ENCODE peak calls at places on chromosome 21, in seven cellular contexts. One of them, this sample, is unnamed.

GRCh38 chr21:39097981-39098380 is 85.3 kb downstream of the PSMG1 start:
- DNase-seq in ovary: no peak
- DNase-seq in heart left ventricle: no peak
- DNase-seq in GM12878: no peak
- DNase-seq in transverse colon: no peak
- DNase-seq in K562: no peak
- DNase-seq in prostate gland: no peak
- DNase-seq in this sample: no peak

GRCh38 chr21:38913120-38913975 is 107.6 kb downstream of the ETS2 start:
- DNase-seq in prostate gland: peak
- DNase-seq in transverse colon: peak
- DNase-seq in heart left ventricle: peak
- DNase-seq in GM12878: no peak
- DNase-seq in K562: peak
- DNase-seq in ovary: peak
- DNase-seq in this sample: peak

GRCh38 chr21:17925900-17926299 is 106.7 kb upstream of the C21orf91 start:
- DNase-seq in heart left ventricle: no peak
- DNase-seq in GM12878: no peak
- DNase-seq in K562: no peak
- DNase-seq in transverse colon: no peak
- DNase-seq in ovary: no peak
- DNase-seq in prostate gland: no peak
- DNase-seq in this sample: no peak

GRCh38 chr21:41458559-41458958 is 32.5 kb downstream of the MX1 start:
- DNase-seq in prostate gland: no peak
- DNase-seq in ovary: no peak
- DNase-seq in heart left ventricle: no peak
- DNase-seq in GM12878: no peak
- DNase-seq in transverse colon: no peak
- DNase-seq in K562: no peak
- DNase-seq in this sample: no peak

GRCh38 chr21:25330266-25330665 is 277.0 kb downstream of the MRPL39 start:
- DNase-seq in transverse colon: no peak
- DNase-seq in heart left ventricle: no peak
- DNase-seq in ovary: no peak
- DNase-seq in prostate gland: no peak
- DNase-seq in GM12878: no peak
- DNase-seq in K562: no peak
- DNase-seq in this sample: no peak

GRCh38 chr21:28791595-28792282 is 200.9 kb downstream of the LTN1 start:
- DNase-seq in prostate gland: no peak
- DNase-seq in transverse colon: no peak
- DNase-seq in GM12878: no peak
- DNase-seq in heart left ventricle: no peak
- DNase-seq in ovary: no peak
- DNase-seq in K562: no peak
- DNase-seq in this sample: no peak

GRCh38 chr21:16870116-16870515 is 642.7 kb upstream of the CXADR start:
- DNase-seq in K562: no peak
- DNase-seq in ovary: no peak
- DNase-seq in transverse colon: no peak
- DNase-seq in prostate gland: no peak
- DNase-seq in heart left ventricle: no peak
- DNase-seq in GM12878: no peak
- DNase-seq in this sample: no peak

GRCh38 chr21:41071410-41071809 is 96.5 kb upstream of the BACE2 start:
- DNase-seq in GM12878: no peak
- DNase-seq in heart left ventricle: no peak
- DNase-seq in K562: no peak
- DNase-seq in prostate gland: no peak
- DNase-seq in transverse colon: no peak
- DNase-seq in ovary: no peak
- DNase-seq in this sample: no peak

GRCh38 chr21:34933609-34934345 is 115.3 kb downstream of the RUNX1 start:
- DNase-seq in prostate gland: no peak
- DNase-seq in ovary: no peak
- DNase-seq in GM12878: no peak
- DNase-seq in heart left ventricle: no peak
- DNase-seq in K562: no peak
- DNase-seq in transverse colon: no peak
- DNase-seq in this sample: no peak

GRCh38 chr21:27146268-27146667 is 179.4 kb upstream of the ADAMTS5 start:
- DNase-seq in ovary: no peak
- DNase-seq in heart left ventricle: no peak
- DNase-seq in transverse colon: no peak
- DNase-seq in prostate gland: no peak
- DNase-seq in K562: no peak
- DNase-seq in GM12878: no peak
- DNase-seq in this sample: no peak

GRCh38 chr21:15224346-15225086 is 159.7 kb upstream of the NRIP1 start:
- DNase-seq in ovary: no peak
- DNase-seq in prostate gland: no peak
- DNase-seq in K562: no peak
- DNase-seq in GM12878: no peak
- DNase-seq in heart left ventricle: no peak
- DNase-seq in transverse colon: no peak
- DNase-seq in this sample: no peak

GRCh38 chr21:33496345-33496744 is 4.8 kb upstream of the DNAJC28 start:
- DNase-seq in prostate gland: no peak
- DNase-seq in K562: no peak
- DNase-seq in transverse colon: no peak
- DNase-seq in GM12878: no peak
- DNase-seq in heart left ventricle: no peak
- DNase-seq in ovary: no peak
- DNase-seq in this sample: no peak

GRCh38 chr21:41247561-41247968 is 69.0 kb upstream of the FAM3B start:
- DNase-seq in GM12878: no peak
- DNase-seq in heart left ventricle: no peak
- DNase-seq in prostate gland: peak
- DNase-seq in transverse colon: peak
- DNase-seq in ovary: no peak
- DNase-seq in K562: no peak
- DNase-seq in this sample: no peak

GRCh38 chr21:29335720-29336119 is 37.0 kb downstream of the BACH1 start:
- DNase-seq in prostate gland: no peak
- DNase-seq in heart left ventricle: no peak
- DNase-seq in transverse colon: no peak
- DNase-seq in ovary: no peak
- DNase-seq in GM12878: no peak
- DNase-seq in K562: no peak
- DNase-seq in this sample: no peak

GRCh38 chr21:14487490-14488432 is 58.4 kb downstream of the SAMSN1 start:
- DNase-seq in ovary: no peak
- DNase-seq in K562: no peak
- DNase-seq in prostate gland: no peak
- DNase-seq in transverse colon: no peak
- DNase-seq in GM12878: no peak
- DNase-seq in heart left ventricle: no peak
- DNase-seq in this sample: no peak

GRCh38 chr21:33817663-33818433 is 97.8 kb downstream of the ATP5PO start:
- DNase-seq in ovary: no peak
- DNase-seq in K562: no peak
- DNase-seq in prostate gland: no peak
- DNase-seq in heart left ventricle: no peak
- DNase-seq in GM12878: no peak
- DNase-seq in transverse colon: no peak
- DNase-seq in this sample: no peak

GRCh38 chr21:20996421-20997307 is 1.5 kb upstream of the NCAM2 start:
- DNase-seq in K562: no peak
- DNase-seq in ovary: no peak
- DNase-seq in transverse colon: no peak
- DNase-seq in GM12878: no peak
- DNase-seq in prostate gland: no peak
- DNase-seq in heart left ventricle: no peak
- DNase-seq in this sample: no peak

GRCh38 chr21:33684923-33685560 is 42.7 kb downstream of the ITSN1 start:
- DNase-seq in prostate gland: no peak
- DNase-seq in transverse colon: no peak
- DNase-seq in heart left ventricle: no peak
- DNase-seq in GM12878: no peak
- DNase-seq in ovary: no peak
- DNase-seq in K562: no peak
- DNase-seq in this sample: no peak

GRCh38 chr21:31630062-31630711 is 29.3 kb upstream of the SOD1 start:
- DNase-seq in K562: no peak
- DNase-seq in prostate gland: peak
- DNase-seq in GM12878: no peak
- DNase-seq in ovary: no peak
- DNase-seq in transverse colon: no peak
- DNase-seq in heart left ventricle: no peak
- DNase-seq in this sample: peak

GRCh38 chr21:17270234-17270633 is 242.6 kb upstream of the CXADR start:
- DNase-seq in GM12878: no peak
- DNase-seq in ovary: peak
- DNase-seq in heart left ventricle: no peak
- DNase-seq in prostate gland: peak
- DNase-seq in K562: no peak
- DNase-seq in transverse colon: no peak
- DNase-seq in this sample: peak

GRCh38 chr21:28397040-28397439 is 595.6 kb downstream of the LTN1 start:
- DNase-seq in prostate gland: no peak
- DNase-seq in GM12878: no peak
- DNase-seq in heart left ventricle: no peak
- DNase-seq in K562: no peak
- DNase-seq in ovary: no peak
- DNase-seq in transverse colon: no peak
- DNase-seq in this sample: no peak

GRCh38 chr21:27104749-27105439 is 138.0 kb upstream of the ADAMTS5 start:
- DNase-seq in prostate gland: no peak
- DNase-seq in heart left ventricle: no peak
- DNase-seq in GM12878: no peak
- DNase-seq in transverse colon: no peak
- DNase-seq in ovary: no peak
- DNase-seq in K562: no peak
- DNase-seq in this sample: no peak

DNA sequence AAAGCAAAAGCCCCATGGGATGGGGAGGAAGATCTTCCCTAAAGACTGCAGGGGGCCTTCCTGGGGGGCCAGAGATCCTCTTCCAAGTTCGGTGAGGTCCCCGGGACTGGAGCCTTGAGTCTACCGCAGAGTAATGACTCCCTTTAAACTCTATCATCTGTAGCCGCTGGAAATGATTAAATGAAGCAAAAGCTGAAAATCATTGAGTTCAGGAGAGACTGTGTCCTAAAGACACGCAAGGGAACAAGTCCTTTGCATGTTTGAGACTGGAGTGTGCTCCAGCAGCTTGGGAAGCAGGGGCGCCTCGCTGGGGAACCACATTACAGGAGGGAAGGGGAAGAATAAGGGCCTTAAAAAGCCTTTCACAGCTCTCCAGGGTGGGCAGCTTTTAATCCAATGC is 70.2 kb downstream of the WDR4 start:
- DNase-seq in GM12878: no peak
- DNase-seq in transverse colon: no peak
- DNase-seq in ovary: no peak
- DNase-seq in prostate gland: no peak
- DNase-seq in K562: no peak
- DNase-seq in heart left ventricle: no peak
- DNase-seq in this sample: no peak
- H3K27ac ChIP-seq in GM12878: no peak
- H3K27ac ChIP-seq in transverse colon: no peak
- H3K27ac ChIP-seq in ovary: no peak
- H3K27ac ChIP-seq in prostate gland: no peak
- H3K27ac ChIP-seq in K562: no peak
- H3K27ac ChIP-seq in heart left ventricle: no peak
- H3K27ac ChIP-seq in this sample: no peak

GRCh38 chr21:36156815-36157670 is at the start of gene DOP1B:
- DNase-seq in prostate gland: no peak
- DNase-seq in K562: peak
- DNase-seq in ovary: no peak
- DNase-seq in transverse colon: peak
- DNase-seq in GM12878: no peak
- DNase-seq in heart left ventricle: no peak
- DNase-seq in this sample: no peak
- TF ChIP-seq POLR2A in prostate gland: peak
- TF ChIP-seq POLR2A in K562: peak
- TF ChIP-seq POLR2A in ovary: peak
- TF ChIP-seq POLR2A in transverse colon: peak
- TF ChIP-seq POLR2A in GM12878: peak
- TF ChIP-seq POLR2A in heart left ventricle: no peak
- TF ChIP-seq POLR2A in this sample: peak

GRCh38 chr21:46635324-46636180 is at the start of gene PRMT2:
- DNase-seq in prostate gland: peak
- DNase-seq in transverse colon: peak
- DNase-seq in ovary: peak
- DNase-seq in K562: peak
- DNase-seq in heart left ventricle: peak
- DNase-seq in GM12878: peak
- DNase-seq in this sample: peak
- TF ChIP-seq CTCF in prostate gland: no peak
- TF ChIP-seq CTCF in transverse colon: no peak
- TF ChIP-seq CTCF in ovary: no peak
- TF ChIP-seq CTCF in K562: no peak
- TF ChIP-seq CTCF in heart left ventricle: no peak
- TF ChIP-seq CTCF in GM12878: no peak
- TF ChIP-seq CTCF in this sample: no peak

GRCh38 chr21:42748620-42749176 is 95.3 kb downstream of the PDE9A start:
- DNase-seq in K562: no peak
- DNase-seq in GM12878: no peak
- DNase-seq in heart left ventricle: no peak
- DNase-seq in ovary: no peak
- DNase-seq in prostate gland: no peak
- DNase-seq in transverse colon: no peak
- DNase-seq in this sample: no peak

GRCh38 chr21:42746593-42747266 is 93.3 kb downstream of the PDE9A start:
- DNase-seq in prostate gland: no peak
- DNase-seq in heart left ventricle: peak
- DNase-seq in GM12878: no peak
- DNase-seq in ovary: no peak
- DNase-seq in transverse colon: peak
- DNase-seq in K562: no peak
- DNase-seq in this sample: no peak

GRCh38 chr21:42746240-42746592 is 92.8 kb downstream of the PDE9A start:
- DNase-seq in ovary: no peak
- DNase-seq in transverse colon: no peak
- DNase-seq in K562: no peak
- DNase-seq in prostate gland: no peak
- DNase-seq in GM12878: no peak
- DNase-seq in heart left ventricle: peak
- DNase-seq in this sample: no peak

GRCh38 chr21:42747746-42748351 is 94.4 kb downstream of the PDE9A start:
- DNase-seq in K562: no peak
- DNase-seq in prostate gland: no peak
- DNase-seq in ovary: no peak
- DNase-seq in heart left ventricle: peak
- DNase-seq in GM12878: no peak
- DNase-seq in transverse colon: no peak
- DNase-seq in this sample: no peak

DNA sequence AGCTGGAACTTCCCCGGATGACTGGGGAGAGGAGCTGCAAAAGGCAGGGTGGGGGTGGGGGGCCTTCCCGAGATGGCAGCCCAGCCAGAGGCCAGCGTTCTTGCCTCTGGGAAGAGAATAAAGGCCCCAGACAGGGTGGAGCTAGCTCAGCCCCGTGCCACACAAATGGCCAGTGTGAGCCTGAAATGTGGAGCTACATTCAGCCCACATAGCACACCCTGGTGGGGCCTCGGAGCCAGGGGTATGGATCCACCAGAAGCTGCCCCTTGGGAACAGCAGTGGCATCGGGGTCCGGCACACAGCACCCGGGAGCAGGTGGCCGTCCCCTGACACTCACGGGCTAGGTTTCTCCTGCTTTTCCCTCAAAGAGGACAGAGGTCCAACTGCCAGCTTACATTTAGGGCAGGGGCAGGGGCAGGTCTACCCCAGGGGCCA is 93.9 kb downstream of the PDE9A start:
- DNase-seq in heart left ventricle: peak
- DNase-seq in GM12878: no peak
- DNase-seq in prostate gland: no peak
- DNase-seq in ovary: no peak
- DNase-seq in K562: no peak
- DNase-seq in transverse colon: no peak
- DNase-seq in this sample: no peak
- H3K27ac ChIP-seq in heart left ventricle: peak
- H3K27ac ChIP-seq in GM12878: no peak
- H3K27ac ChIP-seq in prostate gland: no peak
- H3K27ac ChIP-seq in ovary: no peak
- H3K27ac ChIP-seq in K562: no peak
- H3K27ac ChIP-seq in transverse colon: peak
- H3K27ac ChIP-seq in this sample: peak

This sample was measured in uterus.